ENCODE peak calls at places on chromosomes 4 and X, in eight cellular contexts. L is stimulated activated CD8-positive, alpha-beta memory T cell treated with anti-CD3 and anti-CD28 coated beads, Interleukin-4, amount 100 ng/mL, for 48 hours; R is mucosa of descending colon; H is GM04504; V is right cardiac atrium; W is AML-193; Z is brain microvascular endothelial cell; A is neuronal stem cell. B is an unnamed sample.

GRCh38 chr4:79338148-79338547 is 12.3 kb upstream of the NAA11 start:
- DNase-seq in L (no peak), R (no peak), H (no peak), V (no peak), W (no peak), Z (no peak), A (no peak), B (no peak)

GRCh38 chrX:22666441-22666840 is 333.3 kb upstream of the DDX53 start:
- DNase-seq in L (peak), R (peak), H (no peak), V (no peak), W (peak), Z (peak), A (no peak), B (no peak)

GRCh38 chrX:40623665-40624064 is 437 bp downstream of the MPC1L start:
- DNase-seq in L (no peak), R (no peak), H (no peak), V (no peak), W (no peak), Z (no peak), A (no peak), B (no peak)

GRCh38 chr4:121653986-121654385 is 42.8 kb downstream of the ANXA5 start:
- DNase-seq in L (no peak), R (no peak), H (no peak), V (no peak), W (no peak), Z (no peak), A (no peak), B (no peak)

GRCh38 chr4:140331245-140331644 is 42.2 kb upstream of the SCOC start:
- DNase-seq in L (no peak), R (no peak), H (no peak), V (no peak), W (peak), Z (no peak), A (no peak), B (no peak)

GRCh38 chr4:140856692-140857091 is 100.5 kb upstream of the TBC1D9 start:
- DNase-seq in L (no peak), R (no peak), H (no peak), V (peak), W (no peak), Z (peak), A (no peak), B (peak)

GRCh38 chr4:126004936-126005335 is 690.2 kb downstream of the FAT4 start:
- DNase-seq in L (no peak), R (no peak), H (peak), V (peak), W (no peak), Z (peak), A (no peak), B (no peak)

GRCh38 chrX:6225307-6226052 is 3.2 kb downstream of the NLGN4X start:
- DNase-seq in L (no peak), R (no peak), H (no peak), V (no peak), W (no peak), Z (no peak), A (peak), B (no peak)

GRCh38 chr4:11232004-11232403 is 196.7 kb downstream of the HS3ST1 start:
- DNase-seq in L (no peak), R (no peak), H (no peak), V (no peak), W (no peak), Z (no peak), A (no peak), B (no peak)

GRCh38 chr4:67152976-67153375 is 392.3 kb downstream of the CENPC start:
- DNase-seq in L (no peak), R (no peak), H (no peak), V (no peak), W (no peak), Z (no peak), A (no peak), B (no peak)

GRCh38 chrX:151871244-151871643 is 41.4 kb upstream of the MAGEA4 start:
- DNase-seq in L (no peak), R (no peak), H (peak), V (no peak), W (no peak), Z (peak), A (no peak), B (no peak)

GRCh38 chrX:68693481-68694410 is 46.3 kb downstream of the STARD8 start:
- DNase-seq in L (peak), R (peak), H (no peak), V (peak), W (no peak), Z (no peak), A (peak), B (peak)

GRCh38 chrX:630922-631496 is 418 bp downstream of the SHOX start:
- DNase-seq in L (no peak), R (no peak), H (no peak), V (no peak), W (no peak), Z (no peak), A (no peak), B (no peak)

GRCh38 chr4:22962186-22962786 is 269.5 kb downstream of the GBA3 start:
- DNase-seq in L (no peak), R (peak), H (peak), V (no peak), W (peak), Z (peak), A (no peak), B (no peak)

GRCh38 chr4:783133-783541 is 42.8 kb downstream of the CPLX1 start:
- DNase-seq in L (no peak), R (no peak), H (no peak), V (no peak), W (no peak), Z (no peak), A (no peak), B (peak)

GRCh38 chr4:112927544-112927943 is 121.9 kb upstream of the ANK2 start:
- DNase-seq in L (no peak), R (no peak), H (no peak), V (no peak), W (no peak), Z (no peak), A (no peak), B (no peak)

GRCh38 chr4:153076861-153077260 is 127.4 kb upstream of the TRIM2 start:
- DNase-seq in L (no peak), R (no peak), H (no peak), V (no peak), W (no peak), Z (no peak), A (no peak), B (no peak)

GRCh38 chrX:24963823-24964222 is 51.9 kb downstream of the ARX start:
- DNase-seq in L (no peak), R (no peak), H (no peak), V (no peak), W (no peak), Z (no peak), A (no peak), B (no peak)

GRCh38 chrX:17323397-17323796 is 51.6 kb upstream of the NHS start:
- DNase-seq in L (no peak), R (peak), H (no peak), V (no peak), W (no peak), Z (no peak), A (no peak), B (no peak)

GRCh38 chr4:112213091-112213490 is 18.5 kb upstream of the AP1AR start:
- DNase-seq in L (no peak), R (peak), H (no peak), V (peak), W (no peak), Z (no peak), A (no peak), B (peak)

GRCh38 chr4:122758033-122758432 is 25.5 kb downstream of the BBS12 start:
- DNase-seq in L (no peak), R (peak), H (no peak), V (no peak), W (peak), Z (no peak), A (no peak), B (no peak)

GRCh38 chr4:105162123-105162796 is 15.6 kb downstream of the TET2 start:
- DNase-seq in L (no peak), R (no peak), H (no peak), V (no peak), W (no peak), Z (no peak), A (no peak), B (no peak)

GRCh38 chrX:30791296-30792278 is 97.5 kb downstream of the TAB3 start:
- DNase-seq in L (no peak), R (no peak), H (no peak), V (no peak), W (no peak), Z (no peak), A (no peak), B (no peak)